ENCODE peak calls at places on chromosomes 3 and 15, in ten cellular contexts. One of them, this sample, is unnamed.

GRCh38 chr3:197456271-197457091 is 99.3 kb downstream of the BDH1 start:
- DNase-seq in lower lobe of right lung: peak
- DNase-seq in psoas muscle: peak
- DNase-seq in RPMI8226: peak
- DNase-seq in epithelial cell of esophagus: peak
- DNase-seq in ACHN: peak
- DNase-seq in endothelial cell: peak
- DNase-seq in HL-60: peak
- DNase-seq in activated CD4-positive, alpha-beta T cell treated with anti-CD3 and anti-CD28 coated beads, Interleukin-2, amount 10 ng/mL, durations not matched to agents 7 days and 5 days: peak
- DNase-seq in adrenal gland: peak
- DNase-seq in this sample: peak

GRCh38 chr3:145145461-145145860 is 1015.5 kb downstream of the PLOD2 start:
- DNase-seq in lower lobe of right lung: no peak
- DNase-seq in psoas muscle: no peak
- DNase-seq in RPMI8226: no peak
- DNase-seq in epithelial cell of esophagus: peak
- DNase-seq in ACHN: no peak
- DNase-seq in endothelial cell: no peak
- DNase-seq in HL-60: no peak
- DNase-seq in activated CD4-positive, alpha-beta T cell treated with anti-CD3 and anti-CD28 coated beads, Interleukin-2, amount 10 ng/mL, durations not matched to agents 7 days and 5 days: no peak
- DNase-seq in adrenal gland: no peak
- DNase-seq in this sample: no peak

GRCh38 chr3:193996641-193997089 is 139.3 kb upstream of the HES1 start:
- DNase-seq in lower lobe of right lung: no peak
- DNase-seq in psoas muscle: no peak
- DNase-seq in RPMI8226: no peak
- DNase-seq in epithelial cell of esophagus: no peak
- DNase-seq in ACHN: no peak
- DNase-seq in endothelial cell: no peak
- DNase-seq in HL-60: no peak
- DNase-seq in activated CD4-positive, alpha-beta T cell treated with anti-CD3 and anti-CD28 coated beads, Interleukin-2, amount 10 ng/mL, durations not matched to agents 7 days and 5 days: no peak
- DNase-seq in adrenal gland: no peak
- DNase-seq in this sample: no peak

GRCh38 chr3:173785004-173785403 is 387.5 kb downstream of the NLGN1 start:
- DNase-seq in lower lobe of right lung: no peak
- DNase-seq in psoas muscle: no peak
- DNase-seq in RPMI8226: no peak
- DNase-seq in epithelial cell of esophagus: no peak
- DNase-seq in ACHN: peak
- DNase-seq in endothelial cell: no peak
- DNase-seq in HL-60: no peak
- DNase-seq in activated CD4-positive, alpha-beta T cell treated with anti-CD3 and anti-CD28 coated beads, Interleukin-2, amount 10 ng/mL, durations not matched to agents 7 days and 5 days: no peak
- DNase-seq in adrenal gland: no peak
- DNase-seq in this sample: no peak

GRCh38 chr3:194521514-194522260 is 34.9 kb upstream of the ATP13A3 start:
- DNase-seq in lower lobe of right lung: no peak
- DNase-seq in psoas muscle: peak
- DNase-seq in RPMI8226: no peak
- DNase-seq in epithelial cell of esophagus: peak
- DNase-seq in ACHN: no peak
- DNase-seq in endothelial cell: no peak
- DNase-seq in HL-60: no peak
- DNase-seq in activated CD4-positive, alpha-beta T cell treated with anti-CD3 and anti-CD28 coated beads, Interleukin-2, amount 10 ng/mL, durations not matched to agents 7 days and 5 days: no peak
- DNase-seq in adrenal gland: no peak
- DNase-seq in this sample: no peak

GRCh38 chr3:196721097-196721496 is 8.9 kb downstream of the PIGX start:
- DNase-seq in lower lobe of right lung: no peak
- DNase-seq in psoas muscle: no peak
- DNase-seq in RPMI8226: no peak
- DNase-seq in epithelial cell of esophagus: no peak
- DNase-seq in ACHN: no peak
- DNase-seq in endothelial cell: no peak
- DNase-seq in HL-60: no peak
- DNase-seq in activated CD4-positive, alpha-beta T cell treated with anti-CD3 and anti-CD28 coated beads, Interleukin-2, amount 10 ng/mL, durations not matched to agents 7 days and 5 days: no peak
- DNase-seq in adrenal gland: no peak
- DNase-seq in this sample: no peak

GRCh38 chr3:151219056-151219455 is 16.0 kb upstream of the GPR171 start:
- DNase-seq in lower lobe of right lung: no peak
- DNase-seq in psoas muscle: no peak
- DNase-seq in RPMI8226: no peak
- DNase-seq in epithelial cell of esophagus: peak
- DNase-seq in ACHN: no peak
- DNase-seq in endothelial cell: no peak
- DNase-seq in HL-60: no peak
- DNase-seq in activated CD4-positive, alpha-beta T cell treated with anti-CD3 and anti-CD28 coated beads, Interleukin-2, amount 10 ng/mL, durations not matched to agents 7 days and 5 days: no peak
- DNase-seq in adrenal gland: no peak
- DNase-seq in this sample: no peak

GRCh38 chr15:62845239-62846126 is 197.1 kb upstream of the TPM1 start:
- DNase-seq in lower lobe of right lung: no peak
- DNase-seq in psoas muscle: no peak
- DNase-seq in RPMI8226: no peak
- DNase-seq in epithelial cell of esophagus: peak
- DNase-seq in ACHN: peak
- DNase-seq in endothelial cell: no peak
- DNase-seq in HL-60: no peak
- DNase-seq in activated CD4-positive, alpha-beta T cell treated with anti-CD3 and anti-CD28 coated beads, Interleukin-2, amount 10 ng/mL, durations not matched to agents 7 days and 5 days: no peak
- DNase-seq in adrenal gland: no peak
- DNase-seq in this sample: peak

GRCh38 chr15:68032672-68033071 is 21.4 kb upstream of the PIAS1 start:
- DNase-seq in lower lobe of right lung: no peak
- DNase-seq in psoas muscle: no peak
- DNase-seq in RPMI8226: peak
- DNase-seq in epithelial cell of esophagus: no peak
- DNase-seq in ACHN: no peak
- DNase-seq in endothelial cell: no peak
- DNase-seq in HL-60: peak
- DNase-seq in activated CD4-positive, alpha-beta T cell treated with anti-CD3 and anti-CD28 coated beads, Interleukin-2, amount 10 ng/mL, durations not matched to agents 7 days and 5 days: no peak
- DNase-seq in adrenal gland: no peak
- DNase-seq in this sample: no peak

This sample was measured in Caco-2.